ENCODE peak calls at places on chromosomes 1 and 21, in five cellular contexts. L, B, F, M and O are unnamed samples.

GRCh38 chr1:89519779-89520358 is 4.8 kb upstream of the LRRC8B start:
- DNase-seq in L (no peak), B (no peak), F (no peak), M (no peak), O (no peak)

GRCh38 chr1:30001011-30001410 is 722.4 kb downstream of the MATN1 start:
- DNase-seq in L (no peak), B (no peak), F (no peak), M (no peak), O (no peak)

GRCh38 chr1:116064616-116065015 is 46.6 kb upstream of the MAB21L3 start:
- DNase-seq in L (no peak), B (no peak), F (no peak), M (no peak), O (no peak)

GRCh38 chr1:173302366-173302765 is 95.2 kb upstream of the TNFSF4 start:
- DNase-seq in L (no peak), B (no peak), F (no peak), M (no peak), O (no peak)

GRCh38 chr1:157948547-157949152 is 44.8 kb upstream of the KIRREL1 start:
- DNase-seq in L (no peak), B (peak), F (no peak), M (no peak), O (no peak)

GRCh38 chr1:8113257-8114220 is 87.4 kb upstream of the ERRFI1 start:
- DNase-seq in L (no peak), B (no peak), F (no peak), M (no peak), O (no peak)

GRCh38 chr1:15424981-15425380 is 13.3 kb upstream of the CTRC start:
- DNase-seq in L (no peak), B (no peak), F (no peak), M (no peak), O (no peak)

GRCh38 chr1:110235839-110236682 is 25.9 kb downstream of the KCNC4 start:
- DNase-seq in L (peak), B (no peak), F (no peak), M (no peak), O (no peak)

GRCh38 chr1:201320168-201320842 is 37.0 kb downstream of the PKP1 start:
- DNase-seq in L (no peak), B (no peak), F (no peak), M (no peak), O (no peak)

GRCh38 chr1:159068877-159069276 is 7.7 kb downstream of the AIM2 start:
- DNase-seq in L (no peak), B (no peak), F (no peak), M (no peak), O (no peak)

GRCh38 chr1:175742790-175743459 is 470 bp downstream of the TNR start:
- DNase-seq in L (no peak), B (no peak), F (no peak), M (no peak), O (no peak)

GRCh38 chr1:41882068-41882477 is 36.6 kb downstream of the HIVEP3 start:
- DNase-seq in L (no peak), B (no peak), F (peak), M (no peak), O (no peak)

GRCh38 chr1:208885046-208885445 is 640.9 kb upstream of the PLXNA2 start:
- DNase-seq in L (no peak), B (no peak), F (no peak), M (no peak), O (no peak)

DNA sequence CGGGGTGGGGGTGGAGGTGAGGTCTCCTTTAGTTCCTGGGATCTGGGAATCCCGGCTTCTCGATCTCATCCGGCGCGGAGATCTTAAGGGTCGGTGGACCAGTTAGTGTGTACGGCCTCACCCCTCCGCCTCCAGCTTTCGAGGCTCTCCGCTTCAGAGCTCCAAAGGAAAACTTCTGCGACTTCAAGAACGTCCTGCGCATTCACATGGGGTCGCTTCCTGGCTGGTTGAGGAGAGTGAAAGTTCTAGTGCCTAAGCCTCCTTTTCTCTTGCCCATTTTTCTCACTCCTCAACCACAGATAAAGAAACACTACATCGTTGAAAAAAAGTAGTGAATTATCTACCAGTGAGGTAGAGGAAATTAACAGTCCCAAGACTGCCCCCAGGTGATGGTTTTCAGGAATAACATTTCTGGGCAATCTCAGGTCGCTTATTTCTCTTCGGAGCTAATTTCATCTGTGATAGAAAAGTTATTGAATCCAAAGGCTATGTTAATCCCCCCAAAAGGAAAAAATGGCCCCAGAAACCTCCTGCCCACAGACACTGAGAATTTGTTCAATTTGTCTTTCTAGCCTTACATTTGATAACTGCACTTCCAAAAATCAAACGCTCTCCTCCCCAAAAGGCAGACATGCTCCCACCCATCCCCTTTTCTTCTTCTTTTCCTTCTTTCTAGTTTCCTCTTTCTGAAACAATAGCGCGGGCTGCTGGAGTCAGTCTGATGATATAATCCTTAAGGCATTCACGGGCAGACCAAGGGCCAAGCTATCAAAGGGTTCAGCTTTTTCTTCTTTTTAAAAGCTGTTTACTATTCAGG is 20.5 kb upstream of the TBX15 start:
- DNase-seq in L (no peak), B (no peak), F (no peak), M (no peak), O (no peak)
- H3K4me3 ChIP-seq in L (peak), B (peak), F (peak), M (no peak), O (no peak)

DNA sequence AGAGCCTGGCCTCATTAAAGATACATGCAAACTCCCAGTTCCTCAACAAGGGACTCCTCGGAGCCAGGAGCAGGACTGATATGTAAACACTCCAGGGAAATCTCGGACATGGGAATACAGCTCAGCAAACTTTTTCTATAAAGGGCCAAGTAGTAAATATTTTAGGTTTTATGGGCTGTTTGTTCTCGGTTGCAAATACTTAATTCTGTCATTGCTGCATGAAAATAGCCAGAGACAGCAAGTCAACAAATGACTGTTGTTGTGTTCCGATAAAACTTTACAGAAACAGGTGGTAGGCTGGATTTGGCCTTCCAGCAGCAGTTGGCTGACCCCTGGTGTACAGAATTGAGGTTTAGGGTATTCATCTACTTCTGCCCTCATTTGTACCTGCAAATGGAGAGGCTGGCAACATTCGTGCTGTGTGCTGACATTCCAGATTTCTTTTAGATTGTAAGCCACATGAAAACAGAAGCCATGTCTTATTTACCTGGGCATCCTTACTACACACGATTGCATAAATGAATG is 360.3 kb downstream of the NTNG1 start:
- DNase-seq in L (no peak), B (no peak), F (no peak), M (no peak), O (no peak)
- TF ChIP-seq CTCF in L (no peak), B (no peak), F (no peak), M (no peak), O (no peak)

GRCh38 chr21:37675202-37675801 is 241.0 kb downstream of the KCNJ6 start:
- DNase-seq in L (peak), B (peak), F (peak), M (peak), O (no peak)

GRCh38 chr21:37677006-37677405 is 239.3 kb downstream of the KCNJ6 start:
- DNase-seq in L (no peak), B (no peak), F (no peak), M (no peak), O (no peak)

GRCh38 chr21:37670883-37671282 is 245.4 kb downstream of the KCNJ6 start:
- DNase-seq in L (no peak), B (no peak), F (no peak), M (no peak), O (no peak)

GRCh38 chr21:37671381-37671780 is 244.9 kb downstream of the KCNJ6 start:
- DNase-seq in L (no peak), B (no peak), F (no peak), M (no peak), O (no peak)

GRCh38 chr21:37673801-37674575 is 242.3 kb downstream of the KCNJ6 start:
- DNase-seq in L (no peak), B (no peak), F (no peak), M (no peak), O (no peak)
- TF ChIP-seq POLR2A in L (no peak), B (no peak), F (no peak), M (no peak), O (no peak)

DNA sequence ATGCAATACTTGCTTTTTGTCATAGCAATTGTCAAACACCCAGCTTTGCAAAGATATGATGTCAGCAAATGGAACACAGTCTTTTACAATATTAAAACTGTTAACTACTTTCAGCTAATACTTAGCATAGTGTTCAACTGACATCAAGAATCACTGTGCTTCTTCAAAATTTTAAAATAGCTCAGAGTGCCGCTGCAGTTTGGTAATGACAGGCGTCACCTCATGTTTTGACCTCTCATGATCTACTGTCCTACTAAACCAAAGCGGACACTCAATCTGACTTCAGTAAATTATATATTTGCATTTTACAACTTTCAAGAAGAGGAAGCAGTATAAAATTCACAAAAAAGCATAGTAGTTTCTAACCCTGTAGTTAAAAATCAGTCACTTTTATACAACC is 2.0 kb downstream of the FMO1 start:
- DNase-seq in L (no peak), B (no peak), F (no peak), M (no peak), O (no peak)
- H3K4me3 ChIP-seq in L (no peak), B (no peak), F (no peak), M (no peak), O (no peak)

DNA sequence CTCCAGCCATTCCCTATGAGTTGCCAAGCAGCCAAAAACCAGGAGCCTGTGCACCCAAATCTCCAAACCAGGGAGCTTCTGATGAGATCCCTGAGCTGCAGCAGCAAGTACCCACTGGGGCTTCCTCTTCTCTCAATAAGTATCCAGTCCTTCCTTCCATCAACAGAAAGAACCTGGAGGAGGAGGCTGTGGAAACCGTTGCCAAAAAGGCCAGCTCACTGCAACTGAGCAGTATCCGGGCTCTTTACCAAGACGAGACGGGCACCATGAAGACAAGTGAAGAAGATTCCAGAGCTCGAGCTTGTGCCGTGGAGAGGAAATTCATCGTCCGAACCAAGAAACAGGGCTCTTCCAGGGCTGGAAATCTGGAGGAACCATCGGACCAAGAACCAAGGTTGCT is 4.4 kb upstream of the PLA2G2C start:
- DNase-seq in L (no peak), B (no peak), F (no peak), M (no peak), O (no peak)
- TF ChIP-seq CTCF in L (no peak), B (no peak), F (no peak), M (no peak), O (no peak)

DNA sequence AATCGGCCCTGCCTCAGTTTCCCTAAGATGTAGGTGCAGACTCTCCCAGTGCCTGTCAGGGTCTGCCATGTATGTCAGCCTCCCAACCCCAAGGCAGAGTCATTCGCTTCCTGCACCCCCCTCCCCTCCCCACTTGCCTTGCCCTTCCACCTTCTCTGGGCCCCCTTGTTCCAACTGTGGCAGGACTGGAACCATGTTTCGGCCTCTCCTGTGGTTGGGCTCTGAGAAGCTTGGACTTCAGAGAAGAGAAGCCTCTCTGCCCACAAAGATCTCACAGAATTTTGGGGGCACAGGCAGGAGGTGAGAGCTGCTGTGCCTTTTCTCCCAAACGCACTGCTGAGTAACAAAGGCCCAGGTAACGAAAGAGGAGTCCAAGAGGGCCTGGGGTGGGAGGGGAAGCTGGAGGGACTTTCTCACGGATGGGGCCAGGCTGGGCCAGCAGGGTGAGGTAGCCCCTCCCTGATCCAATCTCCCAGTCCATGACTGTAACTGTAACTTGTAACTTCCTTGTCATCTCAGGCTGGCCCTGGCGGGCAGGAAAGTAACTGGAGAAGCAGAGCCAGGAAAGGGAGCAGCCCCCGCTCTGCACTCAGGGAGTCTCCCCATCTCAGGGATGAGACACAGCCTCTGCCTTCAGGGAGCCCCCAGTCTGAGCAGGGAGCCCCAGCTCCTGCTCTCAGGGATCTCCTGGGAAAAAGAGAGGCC is 11.4 kb downstream of the CRABP2 start:
- DNase-seq in L (no peak), B (no peak), F (no peak), M (no peak), O (no peak)
- TF ChIP-seq POLR2A in L (no peak), B (no peak), F (no peak), M (no peak), O (no peak)